ENCODE peak calls at places on chromosomes 6 and 20, in five cellular contexts. One of them, this sample, is unnamed.

GRCh38 chr20:50343490-50344179 is 153.0 kb downstream of the CEBPB start:
- DNase-seq in GM12878: no peak
- DNase-seq in stomach: no peak
- DNase-seq in GM12891: no peak
- DNase-seq in H1: no peak
- DNase-seq in this sample: no peak

GRCh38 chr6:142444800-142445405 is 143.1 kb downstream of the ADGRG6 start:
- DNase-seq in GM12891: no peak
- DNase-seq in H1: no peak
- DNase-seq in GM12878: no peak
- DNase-seq in stomach: no peak
- DNase-seq in this sample: no peak

GRCh38 chr20:34538671-34539123 is 19.8 kb upstream of the MAP1LC3A start:
- DNase-seq in GM12878: no peak
- DNase-seq in stomach: peak; percentile 60
- DNase-seq in GM12891: peak; percentile 44
- DNase-seq in H1: no peak
- DNase-seq in this sample: no peak

GRCh38 chr6:158900614-158901312 is 81.6 kb upstream of the EZR start:
- DNase-seq in H1: no peak
- DNase-seq in GM12891: no peak
- DNase-seq in stomach: no peak
- DNase-seq in GM12878: no peak
- DNase-seq in this sample: no peak

GRCh38 chr6:158744986-158745430 is 74.2 kb downstream of the EZR start:
- DNase-seq in GM12891: no peak
- DNase-seq in GM12878: no peak
- DNase-seq in stomach: no peak
- DNase-seq in H1: no peak
- DNase-seq in this sample: no peak

GRCh38 chr20:53840462-53841000 is 229.9 kb downstream of the BCAS1 start:
- DNase-seq in GM12891: no peak
- DNase-seq in H1: no peak
- DNase-seq in GM12878: no peak
- DNase-seq in stomach: no peak
- DNase-seq in this sample: no peak

GRCh38 chr6:49551126-49551865 is 828 bp downstream of the C6orf141 start:
- DNase-seq in GM12891: peak; percentile 6
- DNase-seq in H1: peak; percentile 51
- DNase-seq in GM12878: no peak
- DNase-seq in stomach: no peak
- DNase-seq in this sample: no peak

GRCh38 chr6:17101422-17102257 is at the start of gene STMND1:
- DNase-seq in H1: no peak
- DNase-seq in GM12891: no peak
- DNase-seq in GM12878: no peak
- DNase-seq in stomach: peak; percentile 59
- DNase-seq in this sample: no peak

DNA sequence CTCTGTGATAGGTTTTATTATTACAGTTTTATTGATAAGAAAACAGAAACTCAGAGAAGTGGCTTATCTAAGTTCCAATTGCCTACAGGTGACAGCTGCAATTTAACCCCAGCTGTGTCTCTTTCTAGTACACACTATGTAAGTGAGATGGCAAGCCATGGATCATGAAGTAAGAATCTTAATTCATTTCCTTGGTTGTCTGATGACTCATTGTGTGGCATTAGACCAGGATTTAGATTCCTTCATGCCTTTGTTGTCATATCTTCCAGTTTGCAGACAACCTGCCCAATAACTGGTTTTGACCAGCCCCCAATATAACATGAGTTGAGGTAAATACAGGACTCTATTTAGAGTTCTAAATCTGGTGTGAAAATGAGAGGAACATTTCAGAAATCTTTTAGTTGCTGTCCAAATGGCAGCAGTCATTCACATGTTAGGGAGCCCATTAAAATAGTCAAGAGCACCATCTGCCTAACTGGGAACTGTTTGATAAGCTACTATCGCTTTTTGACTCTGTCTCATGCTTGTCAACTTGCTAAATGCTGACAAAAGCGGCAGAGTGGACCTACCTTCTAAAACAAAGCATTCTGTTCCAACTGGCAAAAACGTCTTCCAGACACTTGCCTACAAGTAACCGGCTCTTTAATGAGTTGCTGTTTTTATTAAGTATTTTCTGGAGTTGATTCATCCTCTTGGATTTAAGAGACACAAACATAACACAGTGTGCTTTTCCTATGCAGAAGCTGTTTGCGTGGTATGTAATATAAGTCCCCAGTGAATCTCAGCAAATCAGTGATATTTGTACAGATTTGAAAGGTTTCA is 170.5 kb upstream of the PHACTR1 start:
- DNase-seq in stomach: no peak
- DNase-seq in GM12891: no peak
- DNase-seq in GM12878: no peak
- DNase-seq in H1: no peak
- DNase-seq in this sample: no peak
- TF ChIP-seq POLR2AphosphoS5 in stomach: no peak
- TF ChIP-seq POLR2AphosphoS5 in GM12891: no peak
- TF ChIP-seq POLR2AphosphoS5 in GM12878: no peak
- TF ChIP-seq POLR2AphosphoS5 in H1: no peak
- TF ChIP-seq POLR2AphosphoS5 in this sample: no peak

GRCh38 chr6:41193884-41194283 is 7.1 kb downstream of the TREML2 start:
- DNase-seq in GM12891: no peak
- DNase-seq in GM12878: no peak
- DNase-seq in H1: no peak
- DNase-seq in stomach: no peak
- DNase-seq in this sample: peak; percentile 18

GRCh38 chr6:41189968-41190367 is 11.0 kb downstream of the TREML2 start:
- DNase-seq in stomach: no peak
- DNase-seq in GM12878: no peak
- DNase-seq in GM12891: no peak
- DNase-seq in H1: no peak
- DNase-seq in this sample: no peak

GRCh38 chr6:41190791-41191190 is 10.2 kb downstream of the TREML2 start:
- DNase-seq in H1: no peak
- DNase-seq in stomach: no peak
- DNase-seq in GM12891: no peak
- DNase-seq in GM12878: no peak
- DNase-seq in this sample: no peak

GRCh38 chr6:41193171-41193734 is 7.7 kb downstream of the TREML2 start:
- DNase-seq in GM12878: no peak
- DNase-seq in stomach: no peak
- DNase-seq in GM12891: no peak
- DNase-seq in H1: no peak
- DNase-seq in this sample: peak; percentile 44

GRCh38 chr6:41191569-41191968 is 9.4 kb downstream of the TREML2 start:
- DNase-seq in stomach: no peak
- DNase-seq in GM12891: no peak
- DNase-seq in H1: no peak
- DNase-seq in GM12878: no peak
- DNase-seq in this sample: no peak
- TF ChIP-seq POLR2AphosphoS5 in stomach: no peak
- TF ChIP-seq POLR2AphosphoS5 in GM12891: no peak
- TF ChIP-seq POLR2AphosphoS5 in H1: no peak
- TF ChIP-seq POLR2AphosphoS5 in GM12878: no peak
- TF ChIP-seq POLR2AphosphoS5 in this sample: no peak

GRCh38 chr6:30158475-30159025 is 2.5 kb downstream of the TRIM10 start:
- DNase-seq in GM12891: no peak
- DNase-seq in stomach: no peak
- DNase-seq in H1: no peak
- DNase-seq in GM12878: no peak
- DNase-seq in this sample: no peak
- TF ChIP-seq POLR2AphosphoS5 in GM12891: no peak
- TF ChIP-seq POLR2AphosphoS5 in stomach: no peak
- TF ChIP-seq POLR2AphosphoS5 in H1: no peak
- TF ChIP-seq POLR2AphosphoS5 in GM12878: no peak
- TF ChIP-seq POLR2AphosphoS5 in this sample: no peak

DNA sequence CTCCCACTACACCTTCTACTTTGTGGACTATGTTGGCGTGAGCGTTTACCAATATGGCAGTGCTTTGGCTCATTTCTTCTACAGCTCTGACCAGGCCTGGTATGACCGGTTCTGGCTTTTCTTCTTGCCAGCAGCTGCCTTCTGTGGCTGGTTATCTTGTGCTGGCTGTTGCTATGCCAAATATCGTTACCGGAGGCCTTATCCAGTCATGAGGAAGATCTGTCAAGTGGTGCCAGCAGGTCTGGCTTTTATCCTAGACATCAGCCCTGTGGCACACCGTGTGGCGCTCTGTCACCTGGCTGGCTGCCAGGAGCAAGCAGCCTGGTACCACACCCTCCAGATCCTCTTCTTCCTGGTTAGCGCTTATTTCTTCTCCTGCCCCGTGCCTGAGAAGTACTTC is 16.5 kb upstream of the EFHC1 start:
- DNase-seq in GM12878: no peak
- DNase-seq in H1: no peak
- DNase-seq in GM12891: no peak
- DNase-seq in stomach: peak; percentile 83
- DNase-seq in this sample: no peak
- TF ChIP-seq POLR2AphosphoS5 in GM12878: no peak
- TF ChIP-seq POLR2AphosphoS5 in H1: no peak
- TF ChIP-seq POLR2AphosphoS5 in GM12891: no peak
- TF ChIP-seq POLR2AphosphoS5 in stomach: peak; percentile 92
- TF ChIP-seq POLR2AphosphoS5 in this sample: no peak

GRCh38 chr20:44204156-44204831 is 6.3 kb downstream of the OSER1 start:
- DNase-seq in stomach: no peak
- DNase-seq in GM12878: no peak
- DNase-seq in GM12891: no peak
- DNase-seq in H1: no peak
- DNase-seq in this sample: no peak
- TF ChIP-seq POLR2AphosphoS5 in stomach: peak; percentile 69
- TF ChIP-seq POLR2AphosphoS5 in GM12878: no peak
- TF ChIP-seq POLR2AphosphoS5 in GM12891: no peak
- TF ChIP-seq POLR2AphosphoS5 in H1: no peak
- TF ChIP-seq POLR2AphosphoS5 in this sample: peak; percentile 96

DNA sequence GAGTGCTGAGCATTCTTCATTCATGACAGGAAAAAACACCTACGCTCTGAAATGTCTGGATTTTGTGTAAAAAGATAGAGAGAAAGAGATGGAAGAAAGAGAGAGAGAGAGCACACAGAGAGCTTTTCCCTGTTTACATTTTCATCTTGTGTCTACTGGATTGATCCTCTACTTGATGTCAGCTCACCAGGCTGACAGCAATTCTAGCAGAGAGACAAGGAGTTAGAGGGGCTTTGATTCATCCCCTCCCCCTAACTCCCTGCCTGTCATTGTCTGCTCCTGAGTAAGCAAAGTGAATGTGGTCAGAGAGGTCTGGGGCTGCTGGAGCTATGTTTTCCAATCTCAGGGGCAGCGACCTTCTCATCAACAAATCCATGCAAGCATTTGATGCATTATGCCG is 538.6 kb upstream of the POU3F2 start:
- DNase-seq in stomach: no peak
- DNase-seq in GM12891: no peak
- DNase-seq in GM12878: no peak
- DNase-seq in H1: no peak
- DNase-seq in this sample: no peak
- TF ChIP-seq POLR2AphosphoS5 in stomach: no peak
- TF ChIP-seq POLR2AphosphoS5 in GM12891: no peak
- TF ChIP-seq POLR2AphosphoS5 in GM12878: no peak
- TF ChIP-seq POLR2AphosphoS5 in H1: no peak
- TF ChIP-seq POLR2AphosphoS5 in this sample: no peak